ENCODE peak calls at places on chromosomes 13 and 19, in four cellular contexts. Q, S, U and Y are unnamed samples.

GRCh38 chr13:26498524-26499208 is 58.8 kb upstream of the WASF3 start:
- DNase-seq in U (no peak), Q (no peak), S (no peak), Y (no peak)

GRCh38 chr13:36054041-36054440 is 77.1 kb downstream of the DCLK1 start:
- DNase-seq in S (no peak), Q (no peak), U (no peak), Y (no peak)

GRCh38 chr13:31476266-31476665 is 263.1 kb upstream of the RXFP2 start:
- DNase-seq in U (peak), Q (no peak), S (no peak), Y (no peak)

GRCh38 chr19:47726467-47726866 is 13.2 kb downstream of the EHD2 start:
- DNase-seq in U (no peak), Q (no peak), S (no peak), Y (no peak)

GRCh38 chr19:7953060-7953459 is 9.6 kb upstream of the TIMM44 start:
- DNase-seq in S (no peak), Q (no peak), U (no peak), Y (no peak)

GRCh38 chr19:9435279-9436268 is at the start of gene ZNF266:
- DNase-seq in S (peak), Q (peak), U (peak), Y (peak)

GRCh38 chr19:53130506-53130905 is 2.2 kb downstream of the ZNF415 start:
- DNase-seq in U (no peak), S (no peak), Q (no peak), Y (no peak)

GRCh38 chr13:20779405-20779804 is 5.6 kb upstream of the EEF1AKMT1 start:
- DNase-seq in Q (no peak), U (no peak), S (no peak), Y (no peak)

GRCh38 chr13:102913924-102914628 is 68.2 kb downstream of the ERCC5 start:
- DNase-seq in Q (no peak), U (no peak), S (no peak), Y (peak)

GRCh38 chr13:41017153-41017552 is 2.0 kb downstream of the ELF1 start:
- DNase-seq in Q (no peak), U (no peak), S (peak), Y (peak)

GRCh38 chr19:54660967-54661366 is 1.8 kb upstream of the LILRB4 start:
- DNase-seq in Q (peak), U (no peak), S (no peak), Y (no peak)

GRCh38 chr19:49014870-49015255 is 2.0 kb downstream of the LHB start:
- DNase-seq in Q (no peak), U (no peak), S (no peak), Y (no peak)

GRCh38 chr19:16067205-16067938 is 8.9 kb upstream of the TPM4 start:
- DNase-seq in S (peak), Q (no peak), U (no peak), Y (no peak)

GRCh38 chr19:15113245-15114152 is 6.3 kb downstream of the SYDE1 start:
- DNase-seq in U (no peak), Q (no peak), S (no peak), Y (no peak)

GRCh38 chr13:44331446-44331845 is 42.2 kb upstream of the SERP2 start:
- DNase-seq in U (no peak), S (no peak), Q (no peak), Y (no peak)

GRCh38 chr13:49444517-49445395 is 682 bp downstream of the SETDB2 start:
- DNase-seq in U (peak), S (peak), Q (peak), Y (peak)

GRCh38 chr13:113665582-113666323 is 1.3 kb upstream of the GRK1 start:
- DNase-seq in U (no peak), S (no peak), Q (no peak), Y (no peak)

GRCh38 chr19:4581381-4582111 is 22.1 kb upstream of the SEMA6B start:
- DNase-seq in Q (peak), S (no peak), U (no peak), Y (no peak)

GRCh38 chr19:53581871-53582279 is 43.9 kb downstream of the ZNF331 start:
- DNase-seq in U (no peak), S (no peak), Q (no peak), Y (no peak)

GRCh38 chr19:5690955-5691204 is 785 bp downstream of the RPL36 start:
- DNase-seq in U (no peak), S (peak), Q (peak), Y (no peak)

GRCh38 chr19:56840452-56841193 is at the start of the genes PEG3 and ZIM2:
- DNase-seq in U (no peak), Q (no peak), S (peak), Y (no peak)

GRCh38 chr19:5993516-5994406 is 15.8 kb upstream of the RANBP3 start:
- DNase-seq in Q (no peak), U (no peak), S (no peak), Y (no peak)

GRCh38 chr13:27639186-27639585 is 17.5 kb downstream of the POLR1D start:
- DNase-seq in Q (no peak), U (no peak), S (no peak), Y (no peak)

GRCh38 chr13:59346861-59347470 is 816.8 kb downstream of the DIAPH3 start:
- DNase-seq in Q (no peak), U (no peak), S (no peak), Y (no peak)